ENCODE peak calls at places on chromosomes 4 and X, in nine cellular contexts. B is upper lobe of left lung; S is H9; Q is keratinocyte; T is CD4-positive, alpha-beta T cell; I is brain microvascular endothelial cell; H is stomach; C is endothelial cell of umbilical vein; J is transverse colon. F is an unnamed sample.

GRCh38 chr4:151784676-151785075 is 23.9 kb upstream of the GATB start:
- DNase-seq in B (no peak), S (no peak), Q (no peak), T (no peak), I (no peak), H (no peak), C (no peak), J (no peak), F (no peak)

GRCh38 chr4:92121099-92121498 is 182.7 kb upstream of the GRID2 start:
- DNase-seq in B (no peak), S (no peak), Q (no peak), T (no peak), I (no peak), H (peak; percentile 28), C (no peak), J (no peak), F (no peak)

GRCh38 chr4:56655627-56656345 is 25.3 kb downstream of the HOPX start:
- DNase-seq in B (no peak), S (no peak), Q (no peak), T (no peak), I (no peak), H (no peak), C (peak; percentile 46), J (peak; percentile 10), F (no peak)

GRCh38 chr4:119130365-119131065 is 5.1 kb upstream of the MYOZ2 start:
- DNase-seq in B (no peak), S (no peak), Q (no peak), T (no peak), I (no peak), H (no peak), C (peak; percentile 85), J (no peak), F (no peak)

GRCh38 chrX:1618689-1619088 is 3.8 kb downstream of the ASMT start:
- DNase-seq in B (no peak), S (peak; percentile 73), Q (no peak), T (no peak), I (no peak), H (no peak), C (no peak), J (no peak), F (no peak)

GRCh38 chr4:7266525-7267292 is 74.4 kb downstream of the SORCS2 start:
- DNase-seq in B (no peak), S (peak; percentile 70), Q (peak; percentile 74), T (no peak), I (peak; percentile 94), H (no peak), C (no peak), J (no peak), F (no peak)

GRCh38 chr4:112910109-112910736 is 139.2 kb upstream of the ANK2 start:
- DNase-seq in B (no peak), S (no peak), Q (no peak), T (no peak), I (peak; percentile 47), H (no peak), C (no peak), J (no peak), F (no peak)

GRCh38 chrX:18075603-18076002 is 145.1 kb downstream of the BEND2 start:
- DNase-seq in B (no peak), S (no peak), Q (no peak), T (no peak), I (no peak), H (no peak), C (no peak), J (no peak), F (no peak)

GRCh38 chrX:153971124-153971631 is 440 bp downstream of the HCFC1 start:
- DNase-seq in B (peak; percentile 92), S (peak; percentile 74), Q (peak; percentile 35), T (peak; percentile 86), I (peak; percentile 82), H (peak; percentile 91), C (peak; percentile 80), J (peak; percentile 95), F (peak; percentile 93)

GRCh38 chr4:25441519-25442117 is 64.6 kb downstream of the ANAPC4 start:
- DNase-seq in B (peak; percentile 75), S (peak; percentile 71), Q (no peak), T (no peak), I (peak; percentile 68), H (peak; percentile 68), C (peak; percentile 77), J (peak; percentile 57), F (no peak)

GRCh38 chr4:93813092-93813491 is 15.5 kb upstream of the ATOH1 start:
- DNase-seq in B (no peak), S (no peak), Q (no peak), T (no peak), I (no peak), H (no peak), C (no peak), J (no peak), F (no peak)

GRCh38 chr4:38983756-38984647 is 48.2 kb downstream of the TMEM156 start:
- DNase-seq in B (no peak), S (no peak), Q (no peak), T (no peak), I (no peak), H (no peak), C (no peak), J (no peak), F (no peak)

GRCh38 chr4:174746710-174747109 is 82.3 kb downstream of the GLRA3 start:
- DNase-seq in B (no peak), S (no peak), Q (no peak), T (no peak), I (no peak), H (no peak), C (no peak), J (no peak), F (no peak)

GRCh38 chr4:122663814-122664610 is 43.1 kb upstream of the IL21 start:
- DNase-seq in B (no peak), S (no peak), Q (no peak), T (no peak), I (no peak), H (no peak), C (peak; percentile 31), J (no peak), F (no peak)

GRCh38 chr4:113978561-113979156 is 788 bp downstream of the ARSJ start:
- DNase-seq in B (no peak), S (peak; percentile 56), Q (no peak), T (no peak), I (no peak), H (no peak), C (peak; percentile 55), J (no peak), F (no peak)

GRCh38 chr4:180253419-180253818 is 1989.8 kb upstream of the TENM3 start:
- DNase-seq in B (no peak), S (no peak), Q (no peak), T (no peak), I (no peak), H (no peak), C (no peak), J (no peak), F (no peak)
- H3K27ac ChIP-seq in B (no peak overlapping the region), S (no peak overlapping the region), Q (no peak overlapping the region), T (no peak overlapping the region), I (no peak overlapping the region), H (no peak overlapping the region), C (no peak overlapping the region), J (no peak overlapping the region), F (no peak overlapping the region)

GRCh38 chrX:130718137-130718536 is 184.9 kb downstream of the ENOX2 start:
- DNase-seq in B (no peak), S (no peak), Q (no peak), T (no peak), I (no peak), H (no peak), C (no peak), J (no peak), F (no peak)

GRCh38 chrX:130719399-130719798 is 183.6 kb downstream of the ENOX2 start:
- DNase-seq in B (no peak), S (no peak), Q (no peak), T (no peak), I (no peak), H (no peak), C (no peak), J (no peak), F (no peak)

GRCh38 chrX:130715299-130715698 is 187.7 kb downstream of the ENOX2 start:
- DNase-seq in B (no peak), S (no peak), Q (no peak), T (no peak), I (peak; percentile 14), H (no peak), C (no peak), J (no peak), F (no peak)

GRCh38 chrX:130714665-130715064 is 188.3 kb downstream of the ENOX2 start:
- DNase-seq in B (no peak), S (no peak), Q (no peak), T (no peak), I (no peak), H (no peak), C (no peak), J (no peak), F (no peak)

DNA sequence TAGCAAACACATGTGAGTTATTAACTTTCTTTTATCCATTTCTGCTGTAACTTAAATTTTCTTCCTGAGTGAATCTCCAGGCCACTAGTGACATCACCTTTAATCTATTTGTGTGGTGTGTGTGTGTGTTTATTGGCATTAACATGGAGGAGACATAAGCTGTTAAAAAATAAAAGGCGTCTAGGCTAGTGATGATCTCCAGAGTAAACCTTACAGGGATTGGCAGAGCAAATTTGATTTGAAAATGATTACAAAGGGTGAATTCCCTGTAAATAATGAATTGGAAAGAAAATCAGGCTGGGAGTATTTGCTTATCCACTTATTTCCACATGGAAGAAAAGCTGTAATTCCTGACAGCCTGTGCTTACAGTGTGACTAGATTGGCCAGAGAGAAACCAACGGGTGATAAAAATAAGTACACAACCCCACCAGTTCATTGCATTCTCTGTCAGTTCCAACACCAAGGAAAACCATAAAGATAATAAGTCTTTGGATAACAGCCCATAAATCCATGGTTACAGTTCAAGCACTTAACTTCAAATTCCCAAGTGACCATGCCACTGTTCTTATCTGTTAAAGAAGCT is 186.1 kb downstream of the ENOX2 start:
- DNase-seq in B (no peak), S (no peak), Q (no peak), T (no peak), I (no peak), H (no peak), C (no peak), J (no peak), F (no peak)
- H3K27ac ChIP-seq in B (no peak overlapping the region), S (no peak overlapping the region), Q (no peak overlapping the region), T (no peak overlapping the region), I (no peak overlapping the region), H (no peak overlapping the region), C (no peak overlapping the region), J (no peak overlapping the region), F (no peak overlapping the region)

GRCh38 chr4:110020139-110020538 is 107.5 kb downstream of the EGF start:
- DNase-seq in B (no peak), S (no peak), Q (no peak), T (no peak), I (peak; percentile 31), H (no peak), C (no peak), J (no peak), F (no peak)
- H3K27ac ChIP-seq in B (no peak overlapping the region), S (no peak overlapping the region), Q (no peak overlapping the region), T (no peak overlapping the region), I (no peak overlapping the region), H (no peak overlapping the region), C (no peak overlapping the region), J (no peak overlapping the region), F (no peak overlapping the region)

DNA sequence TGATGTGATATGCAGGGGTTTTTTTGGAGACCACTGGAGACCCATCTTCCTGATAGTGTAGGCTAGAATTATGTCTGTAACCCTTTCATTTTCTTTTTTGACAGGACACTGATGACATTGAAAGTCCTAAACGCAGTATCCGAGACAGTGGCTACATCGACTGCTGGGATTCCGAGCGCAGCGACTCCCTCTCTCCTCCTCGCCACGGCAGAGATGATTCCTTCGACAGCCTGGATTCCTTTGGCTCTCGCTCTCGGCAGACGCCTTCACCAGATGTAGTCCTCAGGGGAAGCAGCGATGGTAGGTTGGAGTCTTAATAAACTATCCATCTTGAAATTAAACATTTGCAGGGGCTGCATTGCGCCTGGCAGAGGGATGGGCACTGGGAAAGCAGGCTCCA is 75.4 kb downstream of the LIMCH1 start:
- DNase-seq in B (no peak), S (peak; percentile 53), Q (no peak), T (no peak), I (no peak), H (no peak), C (no peak), J (no peak), F (no peak)
- H3K27ac ChIP-seq in B (no peak overlapping the region), S (no peak overlapping the region), Q (no peak overlapping the region), T (no peak overlapping the region), I (no peak overlapping the region), H (no peak overlapping the region), C (no peak overlapping the region), J (peak overlapping the region; percentile 66), F (no peak overlapping the region)